ENCODE peak calls at places on chromosomes 4 and X, in ten cellular contexts. C, F, B, T, P, U, N, D, Y and R are unnamed samples.

GRCh38 chr4:683247-683897 is 5.6 kb downstream of the SLC49A3 start:
- DNase-seq in B (no peak), N (no peak), D (no peak), T (no peak), U (no peak), C (no peak), Y (peak; percentile 76), P (no peak), F (peak; percentile 58), R (no peak)

GRCh38 chrX:7711167-7711566 is 131.8 kb upstream of the VCX start:
- DNase-seq in P (no peak), N (no peak), F (no peak), Y (no peak), D (no peak), C (no peak), U (no peak), T (no peak), B (no peak), R (no peak)

GRCh38 chr4:93529692-93530091 is 298.9 kb upstream of the ATOH1 start:
- DNase-seq in T (no peak), D (no peak), U (no peak), N (no peak), Y (no peak), P (no peak), B (no peak), F (no peak), C (no peak), R (no peak)

GRCh38 chr4:82357640-82358039 is 16.2 kb downstream of the HNRNPD start:
- DNase-seq in T (no peak), D (no peak), B (no peak), N (no peak), F (no peak), U (no peak), C (no peak), Y (no peak), P (no peak), R (no peak)

GRCh38 chr4:112361181-112361791 is 64.1 kb downstream of the ALPK1 start:
- DNase-seq in P (no peak), B (peak; percentile 3), N (no peak), U (no peak), T (no peak), D (no peak), F (no peak), C (no peak), Y (no peak), R (no peak)

GRCh38 chrX:75181721-75182120 is 25.6 kb upstream of the ABCB7 start:
- DNase-seq in N (no peak), Y (no peak), B (no peak), U (no peak), F (no peak), D (no peak), C (no peak), T (no peak), P (no peak), R (no peak)

GRCh38 chr4:89539797-89540711 is 232.5 kb upstream of the GPRIN3 start:
- DNase-seq in U (no peak), P (no peak), D (no peak), F (no peak), T (no peak), Y (no peak), C (no peak), B (no peak), N (no peak), R (no peak)

GRCh38 chrX:131802836-131803626 is 220.1 kb upstream of the STK26 start:
- DNase-seq in U (peak; percentile 78), D (peak; percentile 84), B (peak; percentile 5), P (peak; percentile 44), C (peak; percentile 62), N (peak; percentile 86), Y (no peak), F (no peak), T (peak; percentile 76), R (peak; percentile 31)

GRCh38 chr4:110526589-110526988 is 50.6 kb downstream of the ENPEP start:
- DNase-seq in N (no peak), T (no peak), Y (no peak), B (no peak), F (no peak), D (no peak), U (no peak), C (no peak), P (no peak), R (no peak)

GRCh38 chrX:118552501-118552900 is 56.9 kb downstream of the DOCK11 start:
- DNase-seq in U (peak; percentile 44), F (no peak), B (peak; percentile 27), P (peak; percentile 45), Y (no peak), N (no peak), T (no peak), D (no peak), C (peak; percentile 34), R (peak; percentile 52)

GRCh38 chrX:83630662-83631061 is 122.6 kb downstream of the POU3F4 start:
- DNase-seq in P (no peak), Y (no peak), B (no peak), C (no peak), T (no peak), U (no peak), D (no peak), N (no peak), F (peak; percentile 11), R (no peak)

DNA sequence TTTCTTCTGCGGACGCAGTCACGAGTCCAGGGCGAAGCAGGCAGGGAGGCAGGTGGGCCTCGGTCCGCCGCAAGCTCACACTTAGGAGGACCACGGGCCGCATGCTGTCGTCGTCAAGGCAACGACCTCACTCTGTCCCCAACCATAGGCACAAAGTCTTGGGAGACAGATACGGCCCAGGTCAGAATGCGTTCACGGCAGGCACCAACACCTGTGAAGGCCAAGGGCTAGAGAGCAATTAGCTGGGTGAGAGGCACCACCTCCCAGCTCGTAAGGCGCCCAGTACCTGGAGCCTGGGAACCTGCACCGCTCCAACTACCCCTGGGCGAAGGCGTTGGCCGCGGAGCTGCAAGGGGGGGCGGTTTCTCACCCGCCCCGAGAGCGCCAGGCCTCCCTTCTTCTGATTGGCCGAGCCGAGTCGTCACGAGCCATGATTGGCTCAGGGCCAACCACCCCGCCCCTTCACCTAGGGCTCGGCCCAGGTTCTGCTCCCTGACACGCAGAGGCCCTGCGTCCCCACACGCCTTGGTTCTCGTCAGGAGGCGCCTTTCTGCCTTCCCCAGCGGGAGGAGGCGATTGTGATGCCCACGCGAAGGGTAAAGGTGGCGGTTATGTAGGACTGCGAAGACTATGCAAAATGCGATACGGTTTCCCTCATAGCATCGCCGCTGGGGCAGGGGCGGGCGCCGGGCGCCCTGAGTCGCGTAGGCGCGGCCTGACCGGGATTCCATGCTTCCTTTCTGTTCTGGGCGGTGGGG is at the start of gene CDKL2:
- DNase-seq in Y (peak; percentile 89), D (peak; percentile 96), P (no peak), B (no peak), N (peak; percentile 90), F (peak; percentile 95), U (peak; percentile 85), C (peak; percentile 82), T (peak; percentile 92), R (peak; percentile 89)
- TF ChIP-seq POLR2A in Y (no peak), D (peak; percentile 69), P (peak; percentile 8), B (no peak), N (peak; percentile 61), F (peak; percentile 25), U (no peak), C (no peak), T (no peak), R (no peak)

DNA sequence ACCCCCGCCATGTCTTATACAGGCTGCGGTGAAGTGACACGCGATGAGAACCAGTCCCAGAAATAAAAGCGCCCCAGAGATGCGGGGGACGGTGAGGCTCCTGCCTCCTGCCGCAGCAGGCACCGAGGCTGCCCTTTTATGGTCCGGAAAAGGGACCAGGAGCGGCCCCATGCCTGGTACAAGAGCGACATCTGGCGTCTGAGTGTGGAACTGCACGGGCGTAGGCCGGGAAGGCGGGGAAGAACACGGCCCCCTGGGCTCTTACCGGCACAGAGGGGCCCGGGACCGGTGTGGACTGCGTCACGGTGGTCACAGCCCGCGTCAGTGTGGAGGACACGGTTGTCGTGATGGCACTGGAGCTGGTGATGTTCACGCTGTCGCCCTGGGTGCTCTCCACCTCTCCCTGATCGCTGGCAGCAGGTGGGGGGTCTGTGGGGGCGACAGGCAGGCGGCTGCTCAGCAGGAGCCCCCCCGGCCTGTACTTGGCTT is 8.9 kb upstream of the RENBP start:
- DNase-seq in U (peak; percentile 61), N (peak; percentile 71), C (peak; percentile 65), P (peak; percentile 51), Y (no peak), D (peak; percentile 81), T (peak; percentile 71), B (peak; percentile 72), F (no peak), R (peak; percentile 81)
- TF ChIP-seq POLR2A in U (peak; percentile 27), N (no peak), C (no peak), P (no peak), Y (no peak), D (no peak), T (no peak), B (no peak), F (no peak), R (no peak)

GRCh38 chr4:186244835-186245234 is 17.5 kb downstream of the KLKB1 start:
- DNase-seq in D (no peak), Y (no peak), T (no peak), F (no peak), P (no peak), N (no peak), C (no peak), B (no peak), U (no peak), R (no peak)
- TF ChIP-seq POLR2A in D (no peak), Y (no peak), T (no peak), F (no peak), P (no peak), N (no peak), C (no peak), B (no peak), U (no peak), R (no peak)

GRCh38 chr4:8272472-8273428 is 3.2 kb downstream of the HTRA3 start:
- DNase-seq in P (no peak), D (no peak), N (no peak), Y (no peak), B (no peak), T (no peak), F (peak; percentile 69), U (no peak), C (peak; percentile 67), R (no peak)
- TF ChIP-seq POLR2A in P (no peak), D (no peak), N (no peak), Y (no peak), B (no peak), T (no peak), F (no peak), U (no peak), C (no peak), R (no peak)

GRCh38 chrX:41334866-41335589 is 1.1 kb downstream of the DDX3X start:
- DNase-seq in U (peak; percentile 76), D (peak; percentile 70), P (no peak), F (no peak), T (peak; percentile 63), Y (peak; percentile 80), C (peak; percentile 80), N (peak; percentile 73), B (peak; percentile 69), R (peak; percentile 72)
- TF ChIP-seq POLR2A in U (no peak), D (no peak), P (no peak), F (no peak), T (peak; percentile 26), Y (no peak), C (no peak), N (no peak), B (no peak), R (no peak)

GRCh38 chrX:44265559-44265958 is 77.9 kb downstream of the EFHC2 start:
- DNase-seq in Y (no peak), C (no peak), P (no peak), B (no peak), T (no peak), U (no peak), N (no peak), D (no peak), F (no peak), R (no peak)
- TF ChIP-seq POLR2A in Y (no peak), C (no peak), P (no peak), B (no peak), T (no peak), U (no peak), N (no peak), D (no peak), F (no peak), R (no peak)

GRCh38 chrX:28670074-28670473 is 82.8 kb downstream of the IL1RAPL1 start:
- DNase-seq in P (no peak), U (no peak), D (no peak), F (no peak), B (no peak), T (no peak), C (no peak), Y (no peak), N (no peak), R (no peak)
- TF ChIP-seq POLR2A in P (no peak), U (no peak), D (no peak), F (no peak), B (no peak), T (no peak), C (no peak), Y (no peak), N (no peak), R (no peak)